ENCODE peak calls at places on chromosome 17, in eight cellular contexts. X, O, A, V, U, Z, N and E are unnamed samples.

GRCh38 chr17:46722662-46723285 is 95.7 kb downstream of the WNT3 start:
- ATAC-seq in X (no peak), O (no peak), A (no peak), V (no peak), U (no peak), Z (no peak), N (no peak), E (no peak)

GRCh38 chr17:69452664-69453260 is 38.3 kb downstream of the MAP2K6 start:
- ATAC-seq in X (no peak), O (no peak), A (no peak), V (peak), U (no peak), Z (no peak), N (no peak), E (no peak)

GRCh38 chr17:19744492-19744891 is 3.6 kb downstream of the ALDH3A1 start:
- ATAC-seq in X (no peak), O (peak), A (peak), V (peak), U (peak), Z (peak), N (no peak), E (peak)

GRCh38 chr17:60091908-60092331 is 13.2 kb upstream of the HEATR6 start:
- ATAC-seq in X (no peak), O (no peak), A (no peak), V (peak), U (no peak), Z (peak), N (peak), E (peak)

GRCh38 chr17:5837055-5837491 is 233.1 kb upstream of the WSCD1 start:
- ATAC-seq in X (peak), O (peak), A (no peak), V (no peak), U (no peak), Z (no peak), N (no peak), E (no peak)

GRCh38 chr17:31803494-31804213 is 55.4 kb downstream of the COPRS start:
- ATAC-seq in X (peak), O (no peak), A (no peak), V (peak), U (no peak), Z (no peak), N (no peak), E (no peak)

GRCh38 chr17:76947309-76947708 is 79.1 kb downstream of the MGAT5B start:
- ATAC-seq in X (no peak), O (no peak), A (no peak), V (no peak), U (no peak), Z (no peak), N (no peak), E (no peak)

GRCh38 chr17:22459953-22460350 is 767.6 kb downstream of the KCNJ18 start:
- ATAC-seq in X (no peak), O (no peak), A (no peak), V (no peak), U (no peak), Z (no peak), N (no peak), E (no peak)

GRCh38 chr17:39652635-39653315 is 12.4 kb upstream of the TCAP start:
- ATAC-seq in X (peak), O (no peak), A (no peak), V (peak), U (no peak), Z (no peak), N (no peak), E (no peak)

GRCh38 chr17:63337579-63337978 is 108.5 kb downstream of the CYB561 start:
- ATAC-seq in X (no peak), O (no peak), A (no peak), V (no peak), U (no peak), Z (no peak), N (no peak), E (no peak)

GRCh38 chr17:32461498-32461852 is 17.2 kb downstream of the PSMD11 start:
- ATAC-seq in X (no peak), O (peak), A (no peak), V (no peak), U (peak), Z (peak), N (peak), E (peak)

GRCh38 chr17:17414316-17414937 is 62.4 kb upstream of the MED9 start:
- ATAC-seq in X (no peak), O (no peak), A (no peak), V (no peak), U (peak), Z (no peak), N (no peak), E (no peak)

GRCh38 chr17:45271603-45272002 is 9.7 kb upstream of the SPATA32 start:
- ATAC-seq in X (no peak), O (no peak), A (no peak), V (no peak), U (no peak), Z (no peak), N (no peak), E (no peak)

GRCh38 chr17:32461853-32462617 is 17.7 kb downstream of the PSMD11 start:
- ATAC-seq in X (peak), O (peak), A (peak), V (peak), U (peak), Z (peak), N (peak), E (peak)

GRCh38 chr17:81735181-81736102 is 23.4 kb downstream of the SLC25A10 start:
- ATAC-seq in X (peak), O (peak), A (peak), V (peak), U (peak), Z (peak), N (peak), E (peak)

GRCh38 chr17:7220593-7221280 is 999 bp downstream of the ACADVL start:
- ATAC-seq in X (peak), O (peak), A (peak), V (peak), U (peak), Z (peak), N (peak), E (peak)

GRCh38 chr17:80497726-80498241 is 21.4 kb upstream of the NPTX1 start:
- ATAC-seq in X (no peak), O (no peak), A (peak), V (no peak), U (no peak), Z (no peak), N (no peak), E (no peak)

GRCh38 chr17:65609303-65609702 is 47.9 kb upstream of the AXIN2 start:
- ATAC-seq in X (no peak), O (no peak), A (no peak), V (no peak), U (no peak), Z (no peak), N (no peak), E (no peak)

GRCh38 chr17:41544497-41544896 is 16.4 kb upstream of the KRT19 start:
- ATAC-seq in X (peak), O (no peak), A (no peak), V (peak), U (no peak), Z (no peak), N (no peak), E (no peak)

GRCh38 chr17:75783069-75783783 is 1.4 kb upstream of the UNK start:
- ATAC-seq in X (no peak), O (no peak), A (peak), V (no peak), U (no peak), Z (no peak), N (peak), E (peak)